ENCODE peak calls at places on chromosomes 7 and 10, in seven cellular contexts. L is CD4-positive, alpha-beta memory T cell; M is adipocyte; J is fibroblast of pulmonary artery; Q is lower lobe of right lung; H is epithelial cell of esophagus; O is GM23338. U is an unnamed sample.

GRCh38 chr10:58514102-58514472 is 1.4 kb downstream of the BICC1 start:
- DNase-seq in J (no peak), L (no peak), H (no peak), M (peak), O (no peak), Q (no peak), U (no peak)

GRCh38 chr7:28536259-28536658 is 123.9 kb downstream of the CREB5 start:
- DNase-seq in M (no peak), Q (no peak), J (peak), O (peak), H (peak), L (no peak), U (no peak)

GRCh38 chr10:23442936-23443335 is 4.1 kb downstream of the OTUD1 start:
- DNase-seq in H (no peak), J (peak), M (peak), O (no peak), L (no peak), Q (no peak), U (no peak)

GRCh38 chr7:75064801-75065200 is 8.8 kb downstream of the RCC1L start:
- DNase-seq in J (no peak), Q (peak), M (no peak), H (no peak), L (no peak), O (no peak), U (no peak)

GRCh38 chr7:128879939-128880746 is 17.5 kb downstream of the ATP6V1F start:
- DNase-seq in O (peak), Q (peak), J (peak), L (no peak), H (peak), M (peak), U (no peak)

GRCh38 chr7:27200761-27201230 is 905 bp upstream of the HOXA13 start:
- DNase-seq in L (no peak), O (no peak), Q (no peak), M (no peak), H (no peak), J (no peak), U (no peak)

GRCh38 chr10:122463466-122464157 is 2.3 kb downstream of the HTRA1 start:
- DNase-seq in M (no peak), J (no peak), O (no peak), L (no peak), H (no peak), Q (no peak), U (no peak)

GRCh38 chr10:44506386-44506785 is 121.5 kb upstream of the CXCL12 start:
- DNase-seq in J (no peak), M (no peak), H (no peak), L (no peak), O (peak), Q (no peak), U (no peak)

GRCh38 chr10:74927701-74928100 is 101.3 kb downstream of the KAT6B start:
- DNase-seq in L (no peak), J (no peak), H (peak), O (no peak), M (no peak), Q (no peak), U (no peak)

GRCh38 chr10:71582506-71582905 is 137.1 kb downstream of the C10orf105 start:
- DNase-seq in J (no peak), Q (no peak), O (no peak), M (no peak), H (no peak), L (no peak), U (no peak)

DNA sequence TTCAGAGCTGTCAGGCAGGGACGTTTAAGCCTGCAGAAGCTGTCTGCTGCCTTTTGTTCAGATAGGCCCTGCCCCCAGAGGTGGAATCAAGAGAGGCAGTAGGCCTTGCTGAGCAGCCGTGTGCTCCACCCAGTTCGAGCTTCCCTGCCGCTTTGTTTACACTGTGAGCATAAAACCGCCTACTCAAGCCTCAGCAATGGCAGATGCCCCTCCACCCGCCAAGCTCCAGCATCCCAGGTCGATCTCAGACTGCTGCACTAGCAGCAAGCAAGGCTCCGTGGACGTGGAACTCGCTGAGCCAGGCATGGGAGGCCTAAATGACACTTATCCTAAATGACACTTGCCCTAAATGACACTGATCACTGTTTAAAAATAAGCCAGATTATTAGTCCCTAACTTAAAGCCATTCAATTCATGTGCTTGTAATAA is 6.8 kb upstream of the ASB15 start:
- DNase-seq in J (no peak), L (no peak), O (peak), H (peak), Q (peak), M (no peak), U (no peak)
- H3K4me3 ChIP-seq in J (no peak), L (no peak), O (peak), H (no peak), Q (no peak), M (no peak), U (no peak)

DNA sequence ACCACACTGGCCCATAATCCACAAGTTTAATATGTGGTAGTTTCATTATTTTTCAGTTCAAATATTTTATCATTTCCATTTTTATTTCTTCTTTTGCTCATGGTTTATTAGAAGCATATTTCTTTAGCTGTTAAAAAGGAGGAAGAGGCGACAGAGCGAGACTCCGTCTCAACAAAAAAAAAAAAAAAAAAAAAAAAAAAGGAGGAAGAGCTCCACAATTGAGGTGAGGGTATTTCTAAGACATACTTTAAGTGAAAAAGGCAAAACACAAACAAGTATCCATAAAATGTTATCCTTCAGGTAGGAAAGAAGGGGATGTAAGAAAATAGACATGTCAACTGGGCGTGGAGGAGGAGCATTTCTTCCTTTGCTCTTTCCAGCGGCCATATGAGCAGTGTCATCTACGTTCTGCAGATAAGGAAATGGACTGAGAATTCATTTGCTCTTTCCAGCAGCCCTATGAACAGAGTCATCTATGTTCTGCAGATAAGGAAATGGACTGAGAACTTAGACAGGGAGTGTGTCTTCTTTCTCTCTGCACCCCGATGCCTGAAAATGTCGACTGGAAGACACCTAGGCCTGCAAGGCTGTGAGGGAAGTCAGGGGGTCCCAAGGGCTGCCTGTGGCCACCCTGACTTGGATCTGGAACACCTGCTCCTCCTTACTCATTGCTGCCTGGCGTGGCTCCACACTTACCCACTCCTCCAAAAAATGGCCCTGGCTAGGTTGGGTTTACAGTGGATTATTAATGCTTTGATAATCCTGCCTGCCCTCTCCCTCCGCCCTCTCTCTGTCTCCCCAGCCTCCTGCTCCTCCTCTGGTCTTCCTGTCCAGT is 18.9 kb upstream of the RAMP3 start:
- DNase-seq in H (peak), L (no peak), M (no peak), Q (no peak), O (no peak), J (no peak), U (no peak)
- H3K4me3 ChIP-seq in H (no peak), L (no peak), M (no peak), Q (no peak), O (no peak), J (no peak), U (no peak)

GRCh38 chr7:131330299-131330698 is 2.6 kb downstream of the MKLN1 start:
- DNase-seq in O (no peak), L (no peak), Q (no peak), H (peak), M (no peak), J (no peak), U (no peak)
- H3K4me3 ChIP-seq in O (peak), L (no peak), Q (no peak), H (peak), M (peak), J (no peak), U (no peak)

DNA sequence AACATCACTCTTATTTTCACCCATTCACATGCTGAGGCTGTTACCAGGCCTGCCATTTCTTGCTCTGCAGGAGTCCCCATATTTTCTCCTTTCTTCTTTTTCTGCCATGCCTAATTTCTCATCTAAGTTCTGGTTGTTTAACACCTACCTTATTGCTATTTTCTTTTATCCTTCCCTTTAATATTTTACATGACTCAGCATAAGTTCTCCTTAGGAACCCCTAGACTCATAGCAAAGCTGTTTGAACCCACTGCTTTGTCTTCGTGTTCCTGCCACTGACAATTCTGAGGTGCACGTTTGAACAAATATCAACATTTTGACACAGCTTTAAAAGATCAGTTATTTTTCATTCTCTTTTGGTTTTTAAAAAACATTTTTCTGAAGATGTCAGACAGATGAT is 98.2 kb downstream of the KIF20B start:
- DNase-seq in Q (no peak), H (no peak), M (no peak), O (no peak), L (no peak), J (no peak), U (no peak)
- H3K4me3 ChIP-seq in Q (no peak), H (no peak), M (no peak), O (no peak), L (no peak), J (no peak), U (no peak)

DNA sequence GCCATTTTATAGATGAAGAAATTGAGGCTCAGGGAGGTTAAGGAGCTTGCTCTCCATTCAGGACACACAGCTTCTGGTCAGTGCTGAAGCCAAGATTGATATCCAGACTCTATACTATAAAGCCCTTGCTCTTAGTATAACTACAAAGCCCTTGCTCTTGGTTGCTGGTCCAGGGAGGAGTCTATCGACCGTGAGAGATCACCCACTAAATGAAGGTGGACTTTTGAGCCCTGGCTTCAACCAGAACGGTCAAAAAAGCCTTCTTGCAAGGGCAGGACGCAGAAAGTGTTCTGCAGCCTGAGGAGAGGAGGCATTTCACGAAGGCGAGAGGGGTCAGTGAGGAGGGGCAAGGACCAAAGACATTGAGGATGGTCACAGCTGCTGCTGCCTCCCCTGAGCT is 176.3 kb downstream of the CYP26A1 start:
- DNase-seq in L (no peak), H (no peak), Q (no peak), M (no peak), J (no peak), O (no peak), U (no peak)
- H3K4me3 ChIP-seq in L (no peak), H (no peak), Q (no peak), M (no peak), J (no peak), O (no peak), U (no peak)

DNA sequence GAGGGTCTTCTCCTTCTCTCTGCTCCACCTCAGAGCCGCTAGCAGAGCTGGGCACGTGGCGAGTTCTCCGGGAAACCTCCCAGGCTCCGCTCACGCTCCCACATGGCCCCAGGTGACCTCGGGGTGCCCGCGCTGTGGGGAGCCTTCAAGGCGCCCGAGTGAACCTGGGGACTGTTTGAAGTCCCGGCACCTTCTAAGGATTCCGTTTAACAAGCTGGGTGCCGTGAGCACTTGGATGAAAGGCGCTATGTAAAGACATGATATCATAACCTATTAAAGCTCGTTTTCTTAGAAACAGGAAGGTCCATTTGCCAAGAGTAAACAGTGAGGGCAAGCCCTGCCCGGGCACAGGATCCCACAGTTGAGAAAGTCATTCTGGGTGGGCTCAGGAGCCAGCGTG is 15.8 kb upstream of the MYL10 start:
- DNase-seq in J (no peak), H (no peak), L (no peak), Q (no peak), O (no peak), M (no peak), U (no peak)
- H3K4me3 ChIP-seq in J (no peak), H (no peak), L (no peak), Q (no peak), O (no peak), M (no peak), U (no peak)

GRCh38 chr7:141700291-141700847 is 1.6 kb downstream of the DENND11 start:
- DNase-seq in O (no peak), M (peak), J (no peak), Q (no peak), H (no peak), L (no peak), U (no peak)
- H3K4me3 ChIP-seq in O (peak), M (peak), J (peak), Q (peak), H (no peak), L (peak), U (peak)

U was measured in GM12864.